ENCODE peak calls at places on chromosomes 11 and 22, in eight cellular contexts. H is Karpas-422, A is colonic mucosa, G is fibroblast of mammary gland, K is BJ, V is fibroblast of lung, Y is upper lobe of right lung, O is thoracic aorta. D is an unnamed sample.
A peak's percentile ranks its signal among the peaks of the same experiment; 100 is the strongest.

GRCh38 chr11:73761403-73761945 is 600 bp upstream of the RAB6A start:
- DNase-seq in H (no peak), K (no peak), A (no peak), O (no peak), V (no peak), Y (no peak), G (no peak), D (no peak)

GRCh38 chr11:115290479-115291390 is 213.5 kb downstream of the CADM1 start:
- DNase-seq in A (no peak), V (peak; percentile 36), Y (no peak), K (no peak), G (no peak), H (no peak), O (no peak), D (no peak)

GRCh38 chr22:39634530-39635399 is 64.2 kb downstream of the CACNA1I start:
- DNase-seq in H (no peak), V (peak; percentile 88), A (peak; percentile 63), K (peak; percentile 6), G (peak; percentile 90), Y (no peak), O (no peak), D (peak; percentile 68)

GRCh38 chr11:68142028-68142412 is 20.8 kb upstream of the CHKA start:
- DNase-seq in Y (no peak), A (no peak), O (no peak), H (no peak), V (no peak), K (no peak), G (no peak), D (no peak)

GRCh38 chr11:11552688-11553087 is 69.1 kb downstream of the GALNT18 start:
- DNase-seq in Y (peak; percentile 77), K (no peak), H (no peak), O (no peak), G (no peak), V (no peak), A (no peak), D (no peak)

GRCh38 chr11:124807660-124808270 is 7.6 kb upstream of the MSANTD2 start:
- DNase-seq in O (no peak), A (no peak), G (no peak), K (no peak), H (no peak), Y (no peak), V (no peak), D (no peak)

GRCh38 chr11:72091292-72091691 is 10.6 kb downstream of the LRRC51 start:
- DNase-seq in Y (peak; percentile 74), V (peak; percentile 41), H (peak; percentile 92), O (no peak), G (peak; percentile 70), K (no peak), A (peak; percentile 87), D (no peak)

GRCh38 chr11:70383664-70384395 is 14.5 kb upstream of the CTTN start:
- DNase-seq in K (no peak), Y (no peak), G (no peak), O (no peak), A (no peak), H (no peak), V (no peak), D (no peak)

GRCh38 chr11:94272738-94273313 is 31.6 kb upstream of the IZUMO1R start:
- DNase-seq in K (no peak), H (no peak), Y (no peak), A (no peak), V (no peak), O (no peak), G (no peak), D (no peak)

GRCh38 chr11:33542921-33543320 is 157.7 kb downstream of the C11orf91 start:
- DNase-seq in O (no peak), A (peak; percentile 49), K (no peak), G (peak; percentile 52), V (peak; percentile 39), Y (peak; percentile 73), H (peak; percentile 76), D (no peak)

GRCh38 chr11:124474779-124475178 is 29.3 kb upstream of the OR8B8 start:
- DNase-seq in H (no peak), O (no peak), A (no peak), Y (no peak), V (no peak), K (no peak), G (no peak), D (no peak)

GRCh38 chr22:44221710-44222475 is 41.2 kb downstream of the PARVG start:
- DNase-seq in V (no peak), H (no peak), G (no peak), O (no peak), Y (no peak), K (no peak), A (no peak), D (no peak)

GRCh38 chr11:134725939-134726639 is 314.0 kb upstream of the B3GAT1 start:
- DNase-seq in A (peak; percentile 42), H (no peak), V (no peak), Y (no peak), K (no peak), G (no peak), O (no peak), D (no peak)

GRCh38 chr11:17651681-17652080 is 67.7 kb upstream of the MYOD1 start:
- DNase-seq in V (no peak), G (no peak), O (no peak), Y (no peak), A (no peak), K (no peak), H (no peak), D (no peak)

GRCh38 chr11:76369406-76369805 is 11.5 kb downstream of the THAP12 start:
- DNase-seq in H (no peak), V (no peak), K (no peak), Y (no peak), O (no peak), A (peak; percentile 64), G (no peak), D (no peak)

GRCh38 chr22:28464179-28464578 is 215.5 kb downstream of the TTC28 start:
- DNase-seq in K (no peak), H (no peak), G (no peak), V (peak; percentile 11), O (no peak), Y (no peak), A (no peak), D (no peak)

GRCh38 chr11:65611028-65611757 is 2.8 kb downstream of the MAP3K11 start:
- DNase-seq in O (no peak), V (no peak), K (no peak), A (no peak), Y (peak; percentile 80), H (no peak), G (no peak), D (no peak)
- H3K4me3 ChIP-seq in O (peak overlapping the region; percentile 73), V (peak overlapping the region; percentile 90), K (no peak overlapping the region), A (peak overlapping the region; percentile 90), Y (peak overlapping the region; percentile 93), H (no peak overlapping the region), G (peak overlapping the region; percentile 6), D (peak overlapping the region; percentile 62)

GRCh38 chr22:32546480-32546879 is 71.9 kb downstream of the FBXO7 start:
- DNase-seq in V (no peak), O (no peak), A (no peak), K (no peak), Y (no peak), H (no peak), G (no peak), D (no peak)

GRCh38 chr22:32545801-32546200 is 71.2 kb downstream of the FBXO7 start:
- DNase-seq in G (no peak), K (no peak), O (no peak), H (no peak), A (no peak), Y (no peak), V (peak; percentile 55), D (no peak)

GRCh38 chr22:32546935-32547334 is 72.3 kb downstream of the FBXO7 start:
- DNase-seq in O (no peak), A (no peak), V (no peak), Y (no peak), G (no peak), K (no peak), H (no peak), D (no peak)

GRCh38 chr22:32544953-32545558 is 70.4 kb downstream of the FBXO7 start:
- DNase-seq in V (peak; percentile 74), Y (no peak), H (no peak), K (peak; percentile 31), G (no peak), A (no peak), O (no peak), D (no peak)

GRCh38 chr22:32548039-32548438 is 73.4 kb downstream of the FBXO7 start:
- DNase-seq in O (no peak), V (no peak), A (no peak), H (no peak), Y (no peak), K (no peak), G (no peak), D (no peak)
- H3K4me3 ChIP-seq in O (no peak overlapping the region), V (no peak overlapping the region), A (no peak overlapping the region), H (no peak overlapping the region), Y (no peak overlapping the region), K (no peak overlapping the region), G (no peak overlapping the region), D (no peak overlapping the region)

DNA sequence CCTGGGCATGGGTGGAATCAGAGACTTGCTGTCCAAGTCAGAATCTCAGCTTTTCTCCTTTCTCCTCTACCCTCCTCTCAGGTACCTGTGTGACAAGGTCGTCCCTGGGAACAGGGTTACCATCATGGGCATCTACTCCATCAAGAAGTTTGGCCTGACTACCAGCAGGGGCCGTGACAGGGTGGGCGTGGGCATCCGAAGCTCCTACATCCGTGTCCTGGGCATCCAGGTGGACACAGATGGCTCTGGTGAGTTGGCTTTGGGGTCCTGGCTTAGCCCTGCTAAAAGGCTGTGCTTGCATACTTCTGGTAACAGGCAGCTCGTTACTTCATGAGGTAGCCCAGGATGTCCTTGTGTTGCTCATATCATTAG is 10.7 kb downstream of the MCM5 start:
- DNase-seq in Y (no peak), H (no peak), V (no peak), G (no peak), A (no peak), O (no peak), K (no peak), D (no peak)
- H3K4me3 ChIP-seq in Y (no peak overlapping the region), H (peak overlapping the region; percentile 47), V (no peak overlapping the region), G (no peak overlapping the region), A (no peak overlapping the region), O (no peak overlapping the region), K (no peak overlapping the region), D (no peak overlapping the region)

GRCh38 chr11:19032990-19033389 is 27.5 kb downstream of the MRGPRX2 start:
- DNase-seq in O (no peak), A (no peak), G (no peak), V (no peak), K (no peak), H (no peak), Y (no peak), D (no peak)
- H3K4me3 ChIP-seq in O (no peak overlapping the region), A (no peak overlapping the region), G (no peak overlapping the region), V (no peak overlapping the region), K (no peak overlapping the region), H (no peak overlapping the region), Y (no peak overlapping the region), D (no peak overlapping the region)

DNA sequence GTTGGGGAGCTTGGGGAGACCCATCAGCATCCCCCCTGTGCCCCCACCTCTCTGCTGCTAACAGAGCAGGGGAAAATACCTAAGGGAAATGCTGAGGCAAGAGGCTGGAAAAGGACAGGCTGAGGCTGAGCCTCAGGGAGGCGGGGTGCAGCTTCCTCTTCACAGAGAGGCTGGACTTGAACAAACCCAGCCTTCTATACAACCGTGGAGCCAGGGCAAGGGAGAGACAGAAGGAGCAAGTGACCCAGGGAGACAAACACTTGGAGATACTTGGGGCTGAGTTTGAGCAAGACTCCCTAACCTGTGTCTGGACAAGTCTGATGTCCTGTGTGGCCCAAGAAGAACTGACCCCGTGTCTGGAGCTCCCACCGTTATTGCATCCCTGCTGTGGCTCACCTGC is at the start of gene SLCO2B1:
- DNase-seq in K (no peak), G (no peak), V (no peak), Y (no peak), H (no peak), O (no peak), A (peak; percentile 75), D (no peak)
- H3K4me3 ChIP-seq in K (no peak within 1 kb of the TSS), G (no peak within 1 kb of the TSS), V (no peak within 1 kb of the TSS), Y (peak within 1 kb of the TSS; percentile 52), H (no peak within 1 kb of the TSS), O (peak within 1 kb of the TSS; percentile 61), A (peak within 1 kb of the TSS; percentile 27), D (no peak within 1 kb of the TSS)

D was measured in skeletal muscle cell.